ENCODE peak calls at places on chromosomes 13 and 19, in four cellular contexts. W, S, T and C are unnamed samples.

GRCh38 chr13:44498969-44499368 is 77.2 kb downstream of the TSC22D1 start:
- DNase-seq in W (no peak), S (no peak), T (no peak), C (no peak)

GRCh38 chr19:44557933-44558332 is 28.5 kb upstream of the CEACAM20 start:
- DNase-seq in W (no peak), S (no peak), T (no peak), C (no peak)

GRCh38 chr13:85080726-85081125 is 718.5 kb downstream of the SLITRK6 start:
- DNase-seq in W (no peak), S (no peak), T (no peak), C (no peak)

GRCh38 chr13:103104340-103104739 is 38.1 kb upstream of the SLC10A2 start:
- DNase-seq in W (no peak), S (no peak), T (no peak), C (no peak)

GRCh38 chr19:54684537-54684936 is 21.8 kb downstream of the LILRB4 start:
- DNase-seq in W (no peak), S (peak), T (no peak), C (no peak)

GRCh38 chr13:27359203-27359821 is 65.1 kb upstream of the GTF3A start:
- DNase-seq in W (peak), S (peak), T (peak), C (no peak)

GRCh38 chr19:6886272-6886671 is 1.1 kb upstream of the ADGRE1 start:
- DNase-seq in W (no peak), S (no peak), T (no peak), C (no peak)

GRCh38 chr19:57719901-57720519 is 7.4 kb downstream of the ZNF671 start:
- DNase-seq in W (no peak), S (no peak), T (no peak), C (no peak)

GRCh38 chr13:98048263-98048662 is 94.6 kb upstream of the FARP1 start:
- DNase-seq in W (no peak), S (no peak), T (no peak), C (no peak)

GRCh38 chr13:50801087-50801931 is 42.2 kb downstream of the DLEU7 start:
- DNase-seq in W (peak), S (peak), T (peak), C (peak)

GRCh38 chr13:100646030-100646673 is 28.4 kb downstream of the TMTC4 start:
- DNase-seq in W (no peak), S (peak), T (no peak), C (no peak)

GRCh38 chr13:37473035-37473434 is 125.5 kb downstream of the POSTN start:
- DNase-seq in W (no peak), S (no peak), T (no peak), C (no peak)

GRCh38 chr13:52651880-52652169 is 811 bp upstream of the SUGT1 start:
- DNase-seq in W (no peak), S (no peak), T (no peak), C (no peak)

GRCh38 chr19:51246153-51246552 is 4.7 kb upstream of the SIGLECL1 start:
- DNase-seq in W (no peak), S (no peak), T (no peak), C (no peak)

GRCh38 chr19:47419037-47419783 is at the start of gene MEIS3:
- DNase-seq in W (no peak), S (no peak), T (no peak), C (no peak)

GRCh38 chr19:21202865-21203494 is 61.1 kb downstream of the ZNF431 start:
- DNase-seq in W (no peak), S (peak), T (no peak), C (no peak)

GRCh38 chr19:48059331-48059730 is 15.5 kb upstream of the CABP5 start:
- DNase-seq in W (no peak), S (no peak), T (no peak), C (no peak)

GRCh38 chr19:1882089-1882785 is 3.1 kb downstream of the ABHD17A start:
- DNase-seq in W (no peak), S (no peak), T (no peak), C (no peak)

GRCh38 chr13:44575741-44576395 is at the start of gene TSC22D1:
- DNase-seq in W (peak), S (peak), T (peak), C (no peak)

GRCh38 chr19:40323705-40324104 is 24.5 kb downstream of the C19orf47 start:
- DNase-seq in W (no peak), S (no peak), T (no peak), C (no peak)

GRCh38 chr19:18538115-18538514 is 5.3 kb downstream of the FKBP8 start:
- DNase-seq in W (no peak), S (no peak), T (no peak), C (no peak)

GRCh38 chr19:38111898-38112297 is 112.1 kb downstream of the DPF1 start:
- DNase-seq in W (no peak), S (no peak), T (no peak), C (no peak)

GRCh38 chr13:95643009-95643408 is 1.5 kb downstream of the DZIP1 start:
- DNase-seq in W (no peak), S (no peak), T (no peak), C (no peak)

GRCh38 chr19:15288146-15288963 is 44.0 kb downstream of the BRD4 start:
- DNase-seq in W (peak), S (no peak), T (no peak), C (peak)

GRCh38 chr13:46369506-46370268 is 17.4 kb downstream of the RUBCNL start:
- DNase-seq in W (no peak), S (peak), T (no peak), C (no peak)

GRCh38 chr13:67299731-67300130 is 69.6 kb upstream of the PCDH9 start:
- DNase-seq in W (no peak), S (peak), T (no peak), C (no peak)

GRCh38 chr19:9032136-9032626 is 22.0 kb upstream of the MUC16 start:
- DNase-seq in W (no peak), S (no peak), T (no peak), C (no peak)

GRCh38 chr13:26423634-26424033 is 133.8 kb upstream of the WASF3 start:
- DNase-seq in W (no peak), S (peak), T (no peak), C (no peak)

GRCh38 chr13:72696590-72696989 is 30.8 kb downstream of the MZT1 start:
- DNase-seq in W (no peak), S (no peak), T (no peak), C (no peak)

GRCh38 chr13:32902898-32903297 is 113.3 kb upstream of the KL start:
- DNase-seq in W (peak), S (peak), T (no peak), C (no peak)